ENCODE peak calls at places on chromosomes 2 and 18, in nine cellular contexts. Y, Z, P, D, H, U, Q, C and S are unnamed samples.

GRCh38 chr2:239728751-239729150 is 296.4 kb downstream of the NDUFA10 start:
- DNase-seq in Y (no peak), U (no peak), Q (no peak), Z (no peak), P (no peak), C (no peak), D (no peak), H (no peak), S (peak; percentile 56)

GRCh38 chr2:234996041-234996440 is 44.2 kb downstream of the SH3BP4 start:
- DNase-seq in Q (no peak), D (no peak), P (no peak), Y (no peak), U (no peak), H (no peak), Z (no peak), C (no peak), S (no peak)

GRCh38 chr2:11744631-11745394 is 1.6 kb upstream of the LPIN1 start:
- DNase-seq in U (no peak), Z (peak; percentile 54), P (peak; percentile 35), H (peak; percentile 42), Y (no peak), Q (no peak), C (peak; percentile 30), D (no peak), S (peak; percentile 81)

GRCh38 chr2:47601518-47602015 is 181.4 kb upstream of the MSH6 start:
- DNase-seq in C (no peak), P (no peak), D (no peak), Y (no peak), Q (no peak), U (no peak), H (no peak), Z (no peak), S (no peak)

GRCh38 chr18:54169710-54170403 is 54.6 kb downstream of the MBD2 start:
- DNase-seq in Q (no peak), H (no peak), C (no peak), Z (no peak), U (no peak), P (no peak), Y (no peak), D (no peak), S (no peak)

GRCh38 chr2:170446078-170446477 is 268.1 kb downstream of the MYO3B start:
- DNase-seq in Z (no peak), D (no peak), Q (no peak), U (no peak), C (no peak), P (no peak), Y (no peak), H (no peak), S (no peak)

GRCh38 chr2:195998070-195998469 is 70.6 kb downstream of the DNAH7 start:
- DNase-seq in P (no peak), H (no peak), Y (no peak), Z (no peak), C (no peak), U (no peak), D (no peak), Q (no peak), S (no peak)

GRCh38 chr18:25176516-25177042 is 175.4 kb downstream of the ZNF521 start:
- DNase-seq in Z (no peak), D (no peak), U (no peak), P (no peak), H (no peak), Y (no peak), Q (no peak), C (no peak), S (no peak)

GRCh38 chr2:130887643-130888042 is 50.9 kb downstream of the ARHGEF4 start:
- DNase-seq in H (no peak), C (no peak), Q (no peak), P (no peak), D (no peak), U (no peak), Z (no peak), Y (no peak), S (no peak)

GRCh38 chr2:24739355-24740025 is 53.7 kb downstream of the PTRHD1 start:
- DNase-seq in Q (no peak), P (no peak), Y (no peak), C (no peak), U (no peak), Z (peak; percentile 2), H (no peak), D (no peak), S (no peak)

GRCh38 chr2:134398300-134398699 is 144.4 kb downstream of the MGAT5 start:
- DNase-seq in U (no peak), P (peak; percentile 59), C (no peak), Q (no peak), Y (no peak), H (peak; percentile 93), D (no peak), Z (peak; percentile 98), S (no peak)

GRCh38 chr2:27320958-27321543 is 1.8 kb downstream of the MPV17 start:
- DNase-seq in C (no peak), D (peak; percentile 95), Z (peak; percentile 99), Y (no peak), P (peak; percentile 94), U (peak; percentile 52), Q (peak; percentile 98), H (peak; percentile 99), S (no peak)

GRCh38 chr18:22005191-22005824 is 164.1 kb upstream of the GATA6 start:
- DNase-seq in H (no peak), Q (no peak), C (no peak), U (no peak), Y (no peak), D (no peak), P (peak; percentile 32), Z (no peak), S (no peak)

GRCh38 chr18:24121625-24122024 is 17.2 kb upstream of the CABYR start:
- DNase-seq in Q (no peak), H (no peak), P (no peak), D (no peak), C (no peak), Z (no peak), U (no peak), Y (no peak), S (no peak)